ENCODE peak calls at places on chromosome 11, in five cellular contexts. T, S, V, F and X are unnamed samples.

GRCh38 chr11:123510579-123510905 is 80.5 kb downstream of the GRAMD1B start:
- DNase-seq in F (no peak), V (no peak), S (no peak), T (no peak), X (no peak)

GRCh38 chr11:46271875-46272815 is 5.3 kb upstream of the CREB3L1 start:
- DNase-seq in V (no peak), T (no peak), S (no peak), F (no peak), X (no peak)

GRCh38 chr11:111637885-111638284 is 35.6 kb downstream of the SIK2 start:
- DNase-seq in F (no peak), S (no peak), V (no peak), T (no peak), X (no peak)

GRCh38 chr11:77055056-77055680 is 11.6 kb upstream of the CAPN5 start:
- DNase-seq in T (no peak), S (no peak), V (no peak), F (no peak), X (no peak)

GRCh38 chr11:74299000-74299399 is 12.4 kb downstream of the P4HA3 start:
- DNase-seq in S (no peak), F (no peak), V (no peak), T (no peak), X (no peak)

GRCh38 chr11:1194977-1195689 is 27.7 kb upstream of the MUC5B start:
- DNase-seq in S (no peak), F (no peak), T (peak), V (no peak), X (no peak)

GRCh38 chr11:64098318-64098831 is 62.6 kb downstream of the FLRT1 start:
- DNase-seq in F (no peak), T (no peak), S (no peak), V (no peak), X (no peak)

GRCh38 chr11:21811572-21811971 is 381.3 kb upstream of the ANO5 start:
- DNase-seq in F (no peak), T (no peak), S (peak), V (no peak), X (no peak)

GRCh38 chr11:6833329-6833728 is 12.2 kb upstream of the OR10A5 start:
- DNase-seq in T (no peak), F (no peak), S (no peak), V (no peak), X (no peak)

GRCh38 chr11:63670077-63670737 is 969 bp downstream of the ATL3 start:
- DNase-seq in V (no peak), S (no peak), F (no peak), T (no peak), X (no peak)

GRCh38 chr11:57249384-57250319 is 12.6 kb upstream of the APLNR start:
- DNase-seq in S (no peak), T (no peak), F (peak), V (peak), X (peak)

GRCh38 chr11:27239305-27239942 is 123.6 kb downstream of the CCDC34 start:
- DNase-seq in F (no peak), S (no peak), T (no peak), V (no peak), X (no peak)

GRCh38 chr11:69971741-69972140 is 106.4 kb upstream of the ANO1 start:
- DNase-seq in V (no peak), F (no peak), T (no peak), S (no peak), X (no peak)

GRCh38 chr11:34988294-34989255 is 72.2 kb downstream of the PDHX start:
- DNase-seq in S (no peak), V (no peak), T (no peak), F (no peak), X (no peak)

GRCh38 chr11:70668204-70669202 is 270.2 kb downstream of the CTTN start:
- DNase-seq in V (no peak), F (no peak), T (no peak), S (no peak), X (peak)

GRCh38 chr11:88553204-88553603 is 215.7 kb upstream of the CTSC start:
- DNase-seq in S (no peak), V (no peak), F (no peak), T (no peak), X (no peak)

GRCh38 chr11:117226388-117227385 is 5.2 kb downstream of the PCSK7 start:
- DNase-seq in T (peak), V (no peak), F (peak), S (peak), X (peak)

GRCh38 chr11:81792416-81792815 is 941.2 kb downstream of the FAM181B start:
- DNase-seq in F (no peak), V (no peak), T (no peak), S (no peak), X (no peak)

GRCh38 chr11:130164221-130164570 is 4.6 kb downstream of the ST14 start:
- DNase-seq in T (no peak), V (no peak), S (no peak), F (no peak), X (no peak)

GRCh38 chr11:130168105-130168504 is 8.5 kb downstream of the ST14 start:
- DNase-seq in F (no peak), S (no peak), V (no peak), T (no peak), X (no peak)

GRCh38 chr11:130163346-130164220 is 4.0 kb downstream of the ST14 start:
- DNase-seq in T (no peak), S (no peak), F (no peak), V (no peak), X (no peak)

GRCh38 chr11:130165601-130166456 is 6.2 kb downstream of the ST14 start:
- DNase-seq in V (no peak), T (no peak), F (no peak), S (no peak), X (no peak)

DNA sequence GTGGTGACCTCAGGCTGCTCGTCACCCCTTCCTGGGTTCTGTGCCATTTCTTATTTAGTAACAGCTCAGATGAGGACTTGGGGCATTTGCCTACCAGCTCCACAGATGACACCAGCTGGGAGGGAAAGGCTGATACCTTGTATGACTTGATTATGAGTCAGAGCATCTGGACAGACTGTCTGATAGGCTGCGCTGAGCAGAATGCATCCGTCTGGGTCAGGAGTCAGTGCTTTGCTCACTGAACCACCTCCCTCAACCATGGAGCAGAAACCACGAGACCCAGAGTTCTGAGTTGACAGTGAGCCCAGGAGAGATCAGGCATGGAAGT is 6.8 kb downstream of the ST14 start:
- DNase-seq in V (no peak), S (no peak), T (peak), F (peak), X (peak)
- H3K27ac ChIP-seq in V (no peak), S (no peak), T (peak), F (peak), X (no peak)

GRCh38 chr11:134228625-134229024 is 4.2 kb downstream of the VPS26B start:
- DNase-seq in F (no peak), S (no peak), V (no peak), T (no peak), X (no peak)

GRCh38 chr11:134226806-134227325 is 2.4 kb downstream of the VPS26B start:
- DNase-seq in F (no peak), V (no peak), S (no peak), T (no peak), X (no peak)

GRCh38 chr11:134223066-134223465 is 701 bp downstream of the NCAPD3 start:
- DNase-seq in S (no peak), V (no peak), F (no peak), T (no peak), X (no peak)

GRCh38 chr11:134223836-134224709 is at the start of the genes NCAPD3 and VPS26B:
- DNase-seq in V (peak), S (peak), F (peak), T (peak), X (peak)

DNA sequence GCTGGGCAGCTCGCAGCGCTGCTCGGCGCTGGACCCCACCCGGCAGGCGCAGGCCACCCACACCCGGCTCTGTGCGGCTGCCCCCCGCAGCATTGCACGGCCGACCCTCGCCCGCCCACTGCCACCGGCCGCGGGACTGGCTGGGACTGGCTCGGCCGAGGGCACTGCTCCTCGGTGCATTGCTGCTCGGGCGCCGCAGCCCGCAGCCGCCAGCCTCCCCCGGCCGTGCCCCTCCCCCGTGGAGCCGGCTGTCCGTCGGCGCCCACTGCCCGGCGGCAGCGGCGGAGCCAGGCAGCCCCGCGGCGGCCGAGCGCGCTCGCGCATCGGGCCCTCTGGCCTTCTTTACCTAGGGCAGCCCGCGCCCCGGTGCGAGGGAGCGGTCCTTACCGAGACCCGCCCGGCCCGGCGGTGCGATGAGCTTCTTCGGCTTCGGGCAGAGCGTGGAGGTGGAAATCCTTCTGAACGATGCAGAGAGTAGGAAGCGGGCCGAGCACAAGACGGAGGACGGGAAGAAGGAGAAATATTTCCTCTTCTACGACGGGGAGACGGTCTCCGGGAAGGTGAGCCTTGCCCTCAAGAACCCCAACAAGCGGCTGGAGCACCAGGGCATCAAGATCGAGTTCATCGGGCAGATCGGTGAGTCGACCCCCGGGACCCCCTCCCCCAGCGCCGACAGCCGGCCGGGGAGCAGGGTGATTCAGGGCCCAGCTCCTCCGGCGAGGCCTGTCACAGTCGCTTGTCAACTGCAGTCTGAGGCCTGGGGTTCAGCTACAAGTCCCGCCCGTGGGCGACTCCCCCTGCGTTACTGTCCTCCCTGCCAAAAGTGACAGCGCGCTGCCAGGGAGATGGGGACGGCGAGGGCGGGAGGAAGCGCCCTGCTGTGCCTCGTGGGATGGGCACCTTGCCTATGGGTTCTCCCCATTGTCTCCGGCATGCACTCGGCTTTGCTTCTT is 515 bp downstream of the VPS26B start:
- DNase-seq in S (peak), T (no peak), F (no peak), V (peak), X (no peak)
- H3K27ac ChIP-seq in S (no peak), T (peak), F (peak), V (peak), X (peak)

DNA sequence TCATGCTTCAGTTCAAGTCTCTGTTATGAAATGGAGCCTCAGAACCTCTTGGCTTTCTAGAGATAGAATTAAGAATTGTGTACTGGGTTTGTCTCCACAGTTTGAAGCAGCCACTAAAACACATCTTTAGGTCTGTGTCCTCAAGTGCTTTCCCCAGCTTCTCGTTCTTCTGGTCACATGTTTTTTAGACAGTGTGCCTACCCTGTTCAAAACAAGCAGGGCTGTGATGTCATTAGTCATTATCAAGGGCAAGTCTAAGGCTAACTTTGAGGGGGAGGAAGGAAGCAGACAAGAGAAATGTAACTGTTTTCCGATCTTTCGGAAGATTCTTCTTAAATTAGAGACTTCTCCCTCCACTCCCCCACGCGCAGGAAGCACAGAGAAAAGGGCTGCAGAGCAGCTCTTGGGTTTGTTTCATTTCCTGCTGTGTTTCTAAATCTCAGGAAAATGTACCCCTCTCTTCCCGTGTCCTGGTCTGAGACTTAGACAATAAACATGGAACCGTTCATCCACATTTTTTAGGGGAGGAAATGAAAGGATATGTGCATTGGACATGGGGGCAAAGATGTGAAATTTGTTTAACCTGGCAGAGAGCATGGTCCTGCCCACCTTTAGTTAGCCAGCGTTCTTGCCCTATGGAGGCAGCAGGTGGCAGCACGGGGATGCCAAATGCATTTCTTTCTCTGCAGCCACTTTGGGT is 3.1 kb downstream of the AKIP1 start:
- DNase-seq in T (no peak), S (peak), V (peak), F (no peak), X (no peak)
- H3K27ac ChIP-seq in T (peak), S (no peak), V (peak), F (peak), X (peak)

DNA sequence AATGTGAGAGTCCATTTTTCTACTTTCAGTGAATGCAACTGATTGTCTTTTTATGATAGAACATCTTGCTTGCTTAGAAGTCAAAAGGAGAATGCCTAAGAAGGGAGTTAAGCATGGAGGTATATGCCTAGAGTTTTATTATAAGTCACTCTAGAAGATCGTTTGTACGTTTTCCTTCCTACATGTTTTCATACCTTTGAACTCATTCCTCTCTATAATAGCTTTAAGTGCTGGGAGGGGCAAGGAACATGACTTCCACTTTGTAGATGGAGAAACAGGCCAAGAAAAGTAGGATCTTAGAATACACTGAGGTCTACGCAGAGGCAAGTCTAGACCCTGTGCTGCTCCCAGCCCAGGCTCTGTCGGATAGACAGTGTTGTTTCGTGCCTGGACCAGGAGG is 114.3 kb downstream of the ZBTB16 start:
- DNase-seq in V (no peak), F (no peak), T (no peak), S (no peak), X (no peak)
- H3K27ac ChIP-seq in V (no peak), F (no peak), T (no peak), S (no peak), X (no peak)

DNA sequence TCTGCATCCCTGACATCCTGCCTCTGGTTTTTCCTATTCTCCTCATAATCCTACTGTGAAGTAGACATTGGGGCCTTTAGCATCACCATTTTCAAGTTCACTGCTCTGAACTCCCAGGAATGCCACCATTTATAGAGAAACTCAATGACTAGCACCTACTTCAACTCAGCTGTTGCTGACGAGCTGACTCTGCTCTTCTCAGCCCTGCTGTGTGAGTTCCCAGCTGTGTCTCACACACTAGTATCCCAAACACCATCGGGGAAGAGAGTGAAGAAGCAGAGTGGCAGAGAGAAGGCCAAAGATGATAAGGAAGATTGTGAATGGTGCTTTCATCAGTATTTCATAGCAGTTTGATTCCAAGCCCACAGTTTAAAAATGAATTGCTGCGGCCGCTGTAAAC is 71.9 kb downstream of the PLEKHA7 start:
- DNase-seq in T (no peak), F (no peak), V (no peak), S (no peak), X (no peak)
- H3K27ac ChIP-seq in T (no peak), F (no peak), V (no peak), S (no peak), X (no peak)

GRCh38 chr11:119424775-119425174 is 1.8 kb upstream of the THY1 start:
- DNase-seq in V (no peak), F (no peak), S (no peak), T (no peak), X (no peak)
- H3K27ac ChIP-seq in V (no peak), F (no peak), S (no peak), T (no peak), X (no peak)